ENCODE peak calls at places on chromosomes 2 and 18, in four cellular contexts. One of them, this sample, is unnamed.

GRCh38 chr2:211611061-211611518 is 927.5 kb downstream of the ERBB4 start:
- DNase-seq in HepG2: peak
- DNase-seq in GM12878: no peak
- DNase-seq in K562: no peak
- DNase-seq in this sample: peak

GRCh38 chr2:54709341-54709809 is 14.1 kb upstream of the EML6 start:
- DNase-seq in K562: no peak
- DNase-seq in HepG2: no peak
- DNase-seq in GM12878: no peak
- DNase-seq in this sample: no peak

GRCh38 chr2:7498927-7499489 is 581.8 kb downstream of the RNF144A start:
- DNase-seq in K562: no peak
- DNase-seq in HepG2: no peak
- DNase-seq in GM12878: no peak
- DNase-seq in this sample: no peak

GRCh38 chr2:239758325-239758877 is 266.7 kb downstream of the NDUFA10 start:
- DNase-seq in K562: no peak
- DNase-seq in GM12878: no peak
- DNase-seq in HepG2: no peak
- DNase-seq in this sample: peak

GRCh38 chr2:176454893-176455810 is 185.9 kb downstream of the MTX2 start:
- DNase-seq in HepG2: peak
- DNase-seq in K562: peak
- DNase-seq in GM12878: no peak
- DNase-seq in this sample: peak

GRCh38 chr2:219520079-219520478 is 5.8 kb downstream of the ASIC4 start:
- DNase-seq in K562: peak
- DNase-seq in HepG2: no peak
- DNase-seq in GM12878: no peak
- DNase-seq in this sample: no peak

GRCh38 chr2:10931710-10932255 is 20.0 kb downstream of the KCNF1 start:
- DNase-seq in GM12878: no peak
- DNase-seq in K562: no peak
- DNase-seq in HepG2: no peak
- DNase-seq in this sample: no peak

GRCh38 chr2:55175254-55176093 is 56.6 kb downstream of the CLHC1 start:
- DNase-seq in GM12878: no peak
- DNase-seq in HepG2: peak
- DNase-seq in K562: peak
- DNase-seq in this sample: peak

GRCh38 chr18:62379051-62379450 is 53.9 kb downstream of the TNFRSF11A start:
- DNase-seq in HepG2: no peak
- DNase-seq in K562: no peak
- DNase-seq in GM12878: no peak
- DNase-seq in this sample: no peak
- TF ChIP-seq RAD21 in HepG2: no peak
- TF ChIP-seq RAD21 in K562: no peak
- TF ChIP-seq RAD21 in GM12878: no peak
- TF ChIP-seq RAD21 in this sample: no peak

GRCh38 chr2:151857650-151858049 is 29.4 kb upstream of the ARL5A start:
- DNase-seq in GM12878: no peak
- DNase-seq in HepG2: peak
- DNase-seq in K562: no peak
- DNase-seq in this sample: no peak
- TF ChIP-seq MYC in GM12878: no peak
- TF ChIP-seq MYC in HepG2: no peak
- TF ChIP-seq MYC in K562: no peak
- TF ChIP-seq MYC in this sample: no peak

GRCh38 chr2:171858397-171858958 is 35.6 kb downstream of the SLC25A12 start:
- DNase-seq in HepG2: no peak
- DNase-seq in GM12878: no peak
- DNase-seq in K562: no peak
- DNase-seq in this sample: no peak
- TF ChIP-seq BHLHE40 in HepG2: no peak
- TF ChIP-seq BHLHE40 in GM12878: no peak
- TF ChIP-seq BHLHE40 in K562: no peak
- TF ChIP-seq BHLHE40 in this sample: no peak

GRCh38 chr18:10526211-10526949 is 553 bp downstream of the NAPG start:
- DNase-seq in K562: peak
- DNase-seq in GM12878: no peak
- DNase-seq in HepG2: peak
- DNase-seq in this sample: peak
- TF ChIP-seq RAD21 in K562: no peak
- TF ChIP-seq RAD21 in GM12878: no peak
- TF ChIP-seq RAD21 in HepG2: no peak
- TF ChIP-seq RAD21 in this sample: no peak

DNA sequence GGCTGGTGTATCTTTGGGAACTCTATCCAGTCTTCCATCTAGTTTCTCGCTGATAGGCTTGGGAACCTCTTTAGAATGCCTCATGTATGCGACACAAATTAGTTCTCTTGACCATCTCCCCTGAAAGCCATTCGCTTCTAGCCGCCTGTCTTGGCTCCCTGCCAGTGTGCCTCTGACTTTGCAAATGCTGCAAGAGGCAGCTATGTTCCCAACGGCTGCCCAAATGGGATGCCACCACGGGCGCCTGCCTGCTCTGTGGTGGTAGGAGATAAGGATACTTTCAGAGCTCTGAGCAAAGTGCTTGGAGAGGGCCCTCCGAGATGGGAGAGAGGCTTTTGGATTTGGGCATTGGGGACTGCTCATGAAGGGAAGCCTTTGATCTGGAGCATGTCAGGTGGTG is 77.7 kb upstream of the IGFBP5 start:
- DNase-seq in K562: peak
- DNase-seq in GM12878: no peak
- DNase-seq in HepG2: no peak
- DNase-seq in this sample: no peak
- TF ChIP-seq MYC in K562: no peak
- TF ChIP-seq MYC in GM12878: no peak
- TF ChIP-seq MYC in HepG2: no peak
- TF ChIP-seq MYC in this sample: no peak

DNA sequence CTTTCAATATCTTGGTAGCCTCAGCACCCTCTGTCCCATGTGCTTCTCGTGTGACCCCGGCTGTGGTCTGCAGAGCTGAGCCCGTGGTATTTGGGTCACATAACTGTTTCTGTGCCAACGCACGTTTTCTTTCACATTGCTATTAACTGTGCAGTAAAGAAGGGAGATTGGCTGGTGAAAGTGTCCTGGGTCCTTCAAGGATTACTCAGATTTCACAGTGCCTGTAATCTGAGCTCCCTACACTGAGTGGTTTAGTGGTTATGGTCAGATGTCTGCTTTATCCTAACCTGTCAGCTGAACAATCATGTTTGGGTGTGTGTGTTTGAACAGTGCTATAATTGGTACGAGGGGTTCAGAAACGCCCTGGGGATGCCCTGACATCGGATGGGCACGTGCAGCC is 208.3 kb downstream of the VAPA start:
- DNase-seq in GM12878: no peak
- DNase-seq in K562: no peak
- DNase-seq in HepG2: no peak
- DNase-seq in this sample: no peak
- TF ChIP-seq BHLHE40 in GM12878: no peak
- TF ChIP-seq BHLHE40 in K562: no peak
- TF ChIP-seq BHLHE40 in HepG2: no peak
- TF ChIP-seq BHLHE40 in this sample: no peak

DNA sequence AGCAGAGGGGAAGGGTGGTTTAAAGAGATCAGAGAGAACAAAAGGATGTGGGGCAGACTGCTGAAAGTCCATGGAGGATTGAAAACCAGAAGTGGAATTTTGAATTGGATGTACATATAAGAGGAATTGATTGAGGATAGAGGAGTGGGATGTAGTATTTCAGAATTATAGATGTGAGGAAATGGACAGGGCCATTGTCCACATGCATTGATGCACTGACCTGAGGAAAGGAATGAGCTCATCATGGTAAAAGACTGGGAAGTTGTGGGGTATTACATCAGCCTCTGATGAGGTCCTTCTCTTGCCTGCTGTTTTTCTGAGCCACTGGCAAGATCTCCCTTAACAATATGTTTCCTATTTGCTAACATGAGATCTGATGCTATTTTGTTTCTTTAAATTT is 365.7 kb upstream of the FANCL start:
- DNase-seq in GM12878: no peak
- DNase-seq in HepG2: no peak
- DNase-seq in K562: no peak
- DNase-seq in this sample: no peak
- TF ChIP-seq RAD21 in GM12878: no peak
- TF ChIP-seq RAD21 in HepG2: no peak
- TF ChIP-seq RAD21 in K562: no peak
- TF ChIP-seq RAD21 in this sample: no peak

This sample was measured in A549.